ENCODE peak calls at places on chromosomes 11 and 22, in six cellular contexts. One of them, this sample, is unnamed.

GRCh38 chr22:20807315-20807752 is 33.4 kb downstream of the SERPIND1 start:
- DNase-seq in HepG2: no peak
- DNase-seq in stomach: no peak
- DNase-seq in SK-N-SH: no peak
- DNase-seq in sigmoid colon: no peak
- DNase-seq in upper lobe of left lung: no peak
- DNase-seq in this sample: no peak

GRCh38 chr11:3223932-3224729 is 5.5 kb upstream of the MRGPRG start:
- DNase-seq in HepG2: no peak
- DNase-seq in stomach: peak
- DNase-seq in SK-N-SH: peak
- DNase-seq in sigmoid colon: no peak
- DNase-seq in upper lobe of left lung: no peak
- DNase-seq in this sample: peak

GRCh38 chr11:15720460-15720859 is 605.7 kb downstream of the INSC start:
- DNase-seq in HepG2: no peak
- DNase-seq in stomach: no peak
- DNase-seq in SK-N-SH: no peak
- DNase-seq in sigmoid colon: no peak
- DNase-seq in upper lobe of left lung: no peak
- DNase-seq in this sample: no peak

GRCh38 chr11:24356501-24356900 is 140.4 kb upstream of the LUZP2 start:
- DNase-seq in HepG2: no peak
- DNase-seq in stomach: no peak
- DNase-seq in SK-N-SH: no peak
- DNase-seq in sigmoid colon: no peak
- DNase-seq in upper lobe of left lung: no peak
- DNase-seq in this sample: no peak

GRCh38 chr11:32297629-32298028 is 137.7 kb downstream of the WT1 start:
- DNase-seq in HepG2: no peak
- DNase-seq in stomach: no peak
- DNase-seq in SK-N-SH: peak
- DNase-seq in sigmoid colon: no peak
- DNase-seq in upper lobe of left lung: no peak
- DNase-seq in this sample: no peak

GRCh38 chr22:31719850-31720471 is 30.0 kb downstream of the PRR14L start:
- DNase-seq in HepG2: no peak
- DNase-seq in stomach: no peak
- DNase-seq in SK-N-SH: no peak
- DNase-seq in sigmoid colon: no peak
- DNase-seq in upper lobe of left lung: no peak
- DNase-seq in this sample: no peak

GRCh38 chr22:19632671-19633148 is 81.6 kb upstream of the SEPTIN5 start:
- DNase-seq in HepG2: no peak
- DNase-seq in stomach: no peak
- DNase-seq in SK-N-SH: peak
- DNase-seq in sigmoid colon: peak
- DNase-seq in upper lobe of left lung: no peak
- DNase-seq in this sample: no peak

GRCh38 chr11:56716379-56716854 is 17.5 kb downstream of the OR9G1 start:
- DNase-seq in HepG2: no peak
- DNase-seq in stomach: no peak
- DNase-seq in SK-N-SH: no peak
- DNase-seq in sigmoid colon: no peak
- DNase-seq in upper lobe of left lung: no peak
- DNase-seq in this sample: no peak

GRCh38 chr11:118216621-118217526 is 7.9 kb downstream of the JAML start:
- DNase-seq in HepG2: no peak
- DNase-seq in stomach: no peak
- DNase-seq in SK-N-SH: no peak
- DNase-seq in sigmoid colon: no peak
- DNase-seq in upper lobe of left lung: no peak
- DNase-seq in this sample: no peak

GRCh38 chr22:31085493-31085824 is 4.3 kb downstream of the SMTN start:
- DNase-seq in HepG2: no peak
- DNase-seq in stomach: no peak
- DNase-seq in SK-N-SH: no peak
- DNase-seq in sigmoid colon: peak
- DNase-seq in upper lobe of left lung: no peak
- DNase-seq in this sample: no peak

DNA sequence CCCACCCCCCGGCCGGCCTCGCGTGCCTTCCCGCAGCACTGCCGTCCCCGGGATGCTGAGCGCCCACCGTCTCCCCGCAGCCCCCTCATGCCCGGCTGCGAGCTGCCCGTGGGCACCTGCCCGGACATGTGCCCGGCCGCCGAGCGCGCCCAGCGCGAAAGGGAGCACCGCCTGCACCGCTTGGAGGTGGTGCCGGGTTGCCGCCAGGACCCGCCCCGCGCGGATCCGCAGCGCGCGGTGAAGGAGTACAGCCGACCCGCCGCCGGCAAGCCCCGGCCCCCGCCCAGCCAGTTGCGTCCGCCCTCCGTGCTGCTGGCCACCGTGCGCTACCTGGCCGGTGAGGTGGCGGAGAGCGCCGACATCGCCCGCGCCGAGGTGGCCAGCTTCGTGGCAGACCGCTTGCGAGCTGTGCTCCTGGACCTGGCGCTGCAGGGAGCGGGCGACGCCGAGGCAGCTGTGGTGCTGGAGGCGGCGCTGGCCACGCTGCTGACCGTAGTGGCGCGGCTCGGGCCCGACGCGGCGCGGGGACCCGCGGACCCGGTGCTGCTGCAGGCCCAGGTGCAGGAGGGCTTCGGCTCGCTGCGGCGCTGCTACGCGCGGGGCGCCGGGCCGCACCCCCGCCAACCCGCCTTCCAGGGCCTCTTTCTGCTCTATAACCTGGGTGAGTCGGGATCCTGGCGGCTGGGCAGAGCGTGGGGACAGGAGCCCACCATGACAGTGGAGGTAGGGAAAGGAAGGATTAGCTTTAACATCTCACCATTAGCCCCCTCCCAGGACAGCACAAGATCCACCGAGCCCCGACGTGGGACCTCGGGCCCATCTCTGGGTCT is at the start of gene SAC3D1:
- DNase-seq in HepG2: no peak
- DNase-seq in stomach: peak
- DNase-seq in SK-N-SH: peak
- DNase-seq in sigmoid colon: no peak
- DNase-seq in upper lobe of left lung: peak
- DNase-seq in this sample: no peak
- TF ChIP-seq POLR2AphosphoS5 in HepG2: no peak
- TF ChIP-seq POLR2AphosphoS5 in stomach: no peak
- TF ChIP-seq POLR2AphosphoS5 in SK-N-SH: no peak
- TF ChIP-seq POLR2AphosphoS5 in sigmoid colon: no peak
- TF ChIP-seq POLR2AphosphoS5 in upper lobe of left lung: no peak
- TF ChIP-seq POLR2AphosphoS5 in this sample: no peak

GRCh38 chr11:64333556-64333955 is 6.4 kb upstream of the CCDC88B start:
- DNase-seq in HepG2: no peak
- DNase-seq in stomach: no peak
- DNase-seq in SK-N-SH: no peak
- DNase-seq in sigmoid colon: no peak
- DNase-seq in upper lobe of left lung: no peak
- DNase-seq in this sample: no peak

GRCh38 chr11:64331569-64332371 is 8.2 kb upstream of the CCDC88B start:
- DNase-seq in HepG2: peak
- DNase-seq in stomach: peak
- DNase-seq in SK-N-SH: peak
- DNase-seq in sigmoid colon: peak
- DNase-seq in upper lobe of left lung: peak
- DNase-seq in this sample: no peak

GRCh38 chr11:64330888-64331287 is 9.1 kb upstream of the CCDC88B start:
- DNase-seq in HepG2: no peak
- DNase-seq in stomach: no peak
- DNase-seq in SK-N-SH: no peak
- DNase-seq in sigmoid colon: no peak
- DNase-seq in upper lobe of left lung: peak
- DNase-seq in this sample: no peak

GRCh38 chr11:64337538-64338249 is 2.3 kb upstream of the CCDC88B start:
- DNase-seq in HepG2: no peak
- DNase-seq in stomach: no peak
- DNase-seq in SK-N-SH: no peak
- DNase-seq in sigmoid colon: no peak
- DNase-seq in upper lobe of left lung: no peak
- DNase-seq in this sample: no peak

DNA sequence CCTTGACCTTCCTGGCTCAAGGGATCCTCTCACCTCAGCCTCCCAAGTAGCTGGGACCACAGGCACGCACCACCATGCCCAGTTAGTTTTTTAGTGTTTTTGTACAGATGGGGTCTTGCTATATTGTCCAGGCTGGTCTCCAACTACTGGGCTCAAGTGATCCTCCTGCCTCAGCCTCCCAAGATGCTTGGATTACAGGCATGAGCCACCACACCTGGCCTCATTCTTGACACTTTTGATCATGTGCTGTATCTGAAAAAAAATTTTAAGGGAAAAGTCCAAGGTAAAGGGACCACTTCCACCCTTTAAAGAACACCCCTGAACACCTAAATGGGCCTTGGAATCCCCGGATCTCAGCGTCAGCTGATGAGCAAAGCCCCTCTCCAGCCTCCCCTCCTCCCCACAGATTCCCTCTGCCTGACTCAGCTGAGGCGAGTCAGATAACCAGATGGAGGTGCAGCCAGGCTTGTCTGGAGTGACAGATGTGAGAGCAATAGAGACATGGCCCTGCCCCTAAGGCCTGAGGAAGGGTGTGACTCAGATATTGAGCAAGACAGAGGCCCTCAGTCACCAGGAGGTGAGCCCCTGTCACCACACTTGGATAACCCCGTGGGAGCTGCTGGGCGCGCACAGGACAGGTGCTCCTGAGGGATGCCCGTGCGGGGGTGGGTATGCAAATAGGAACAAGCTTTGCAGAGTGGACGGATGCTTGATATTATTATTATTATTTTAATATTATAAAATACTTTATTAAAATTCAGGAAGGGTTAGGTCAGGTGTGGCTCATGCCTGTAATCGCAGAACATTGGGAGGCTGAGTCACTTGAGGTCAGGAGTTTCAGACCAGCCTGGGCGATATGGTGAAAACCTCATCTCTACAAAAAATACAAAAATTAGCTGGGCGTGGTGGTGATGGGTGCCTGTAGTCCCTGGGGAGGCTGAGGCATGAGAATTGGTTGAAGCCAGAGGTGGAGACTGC is 5.0 kb upstream of the CCDC88B start:
- DNase-seq in HepG2: peak
- DNase-seq in stomach: peak
- DNase-seq in SK-N-SH: peak
- DNase-seq in sigmoid colon: no peak
- DNase-seq in upper lobe of left lung: peak
- DNase-seq in this sample: no peak
- TF ChIP-seq POLR2AphosphoS5 in HepG2: no peak
- TF ChIP-seq POLR2AphosphoS5 in stomach: peak
- TF ChIP-seq POLR2AphosphoS5 in SK-N-SH: peak
- TF ChIP-seq POLR2AphosphoS5 in sigmoid colon: no peak
- TF ChIP-seq POLR2AphosphoS5 in upper lobe of left lung: peak
- TF ChIP-seq POLR2AphosphoS5 in this sample: peak

GRCh38 chr22:50530857-50531545 is 1.2 kb upstream of the TYMP start:
- DNase-seq in HepG2: peak
- DNase-seq in stomach: peak
- DNase-seq in SK-N-SH: no peak
- DNase-seq in sigmoid colon: peak
- DNase-seq in upper lobe of left lung: peak
- DNase-seq in this sample: peak
- TF ChIP-seq POLR2AphosphoS5 in HepG2: peak
- TF ChIP-seq POLR2AphosphoS5 in stomach: peak
- TF ChIP-seq POLR2AphosphoS5 in SK-N-SH: no peak
- TF ChIP-seq POLR2AphosphoS5 in sigmoid colon: peak
- TF ChIP-seq POLR2AphosphoS5 in upper lobe of left lung: peak
- TF ChIP-seq POLR2AphosphoS5 in this sample: peak

DNA sequence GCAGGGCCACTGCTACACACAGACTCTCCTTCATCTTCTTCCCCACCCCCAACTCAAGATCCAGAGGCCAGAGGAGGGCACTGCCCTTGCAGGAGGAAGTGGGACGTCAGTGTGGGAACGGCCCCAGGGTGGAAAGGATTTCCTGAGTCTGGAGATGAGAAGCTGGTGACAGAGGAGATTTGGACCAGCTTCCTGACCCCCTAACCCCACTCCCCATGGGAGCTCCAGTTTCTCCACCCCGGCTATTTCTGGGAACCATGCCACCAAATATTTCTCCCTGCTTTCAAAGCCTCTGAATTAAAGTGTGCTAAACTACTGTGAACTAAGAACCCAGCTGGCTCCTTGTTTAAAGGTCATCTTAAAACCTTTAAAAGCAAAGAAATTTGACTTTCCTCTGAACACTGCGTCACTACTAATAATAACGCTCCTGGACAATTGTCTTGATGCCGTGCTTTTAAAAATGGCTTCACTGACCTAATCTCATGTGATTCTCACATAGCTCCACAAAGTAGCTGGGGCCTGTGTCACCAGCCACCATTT is 46.6 kb downstream of the CWC15 start:
- DNase-seq in HepG2: no peak
- DNase-seq in stomach: peak
- DNase-seq in SK-N-SH: peak
- DNase-seq in sigmoid colon: peak
- DNase-seq in upper lobe of left lung: no peak
- DNase-seq in this sample: peak
- TF ChIP-seq POLR2AphosphoS5 in HepG2: no peak
- TF ChIP-seq POLR2AphosphoS5 in stomach: peak
- TF ChIP-seq POLR2AphosphoS5 in SK-N-SH: peak
- TF ChIP-seq POLR2AphosphoS5 in sigmoid colon: peak
- TF ChIP-seq POLR2AphosphoS5 in upper lobe of left lung: peak
- TF ChIP-seq POLR2AphosphoS5 in this sample: no peak

GRCh38 chr11:70483077-70483861 is 84.9 kb downstream of the CTTN start:
- DNase-seq in HepG2: no peak
- DNase-seq in stomach: peak
- DNase-seq in SK-N-SH: no peak
- DNase-seq in sigmoid colon: no peak
- DNase-seq in upper lobe of left lung: no peak
- DNase-seq in this sample: no peak
- TF ChIP-seq POLR2AphosphoS5 in HepG2: no peak
- TF ChIP-seq POLR2AphosphoS5 in stomach: no peak
- TF ChIP-seq POLR2AphosphoS5 in SK-N-SH: no peak
- TF ChIP-seq POLR2AphosphoS5 in sigmoid colon: no peak
- TF ChIP-seq POLR2AphosphoS5 in upper lobe of left lung: no peak
- TF ChIP-seq POLR2AphosphoS5 in this sample: no peak

GRCh38 chr22:39894554-39895092 is 1.1 kb upstream of the ENTHD1 start:
- DNase-seq in HepG2: no peak
- DNase-seq in stomach: no peak
- DNase-seq in SK-N-SH: peak
- DNase-seq in sigmoid colon: no peak
- DNase-seq in upper lobe of left lung: no peak
- DNase-seq in this sample: no peak
- TF ChIP-seq POLR2AphosphoS5 in HepG2: no peak
- TF ChIP-seq POLR2AphosphoS5 in stomach: no peak
- TF ChIP-seq POLR2AphosphoS5 in SK-N-SH: no peak
- TF ChIP-seq POLR2AphosphoS5 in sigmoid colon: no peak
- TF ChIP-seq POLR2AphosphoS5 in upper lobe of left lung: no peak
- TF ChIP-seq POLR2AphosphoS5 in this sample: no peak

This sample was measured in suprapubic skin.